ENCODE peak calls at places on chromosomes 16 and 17, in nine cellular contexts. I, V, U, Y, J, Q, B, A and P are unnamed samples.

GRCh38 chr16:23114131-23114904 is 34.9 kb downstream of the USP31 start:
- DNase-seq in U (no peak), Y (no peak), A (no peak), J (no peak), V (no peak), I (no peak), B (no peak), Q (no peak), P (no peak)

GRCh38 chr16:7278636-7279035 is 54.0 kb upstream of the RBFOX1 start:
- DNase-seq in J (no peak), A (no peak), Y (no peak), U (no peak), B (no peak), V (no peak), Q (no peak), I (no peak), P (no peak)

GRCh38 chr16:66650707-66651473 is 45.7 kb downstream of the CMTM4 start:
- DNase-seq in A (peak; percentile 90), I (peak; percentile 64), V (peak; percentile 81), B (peak; percentile 62), Q (peak; percentile 81), U (peak; percentile 89), J (peak; percentile 86), Y (peak; percentile 69), P (no peak)

GRCh38 chr16:2926660-2927646 is 15.2 kb downstream of the FLYWCH1 start:
- DNase-seq in U (peak; percentile 94), J (peak; percentile 91), A (peak; percentile 90), B (peak; percentile 80), Y (peak; percentile 90), Q (peak; percentile 76), V (peak; percentile 78), I (peak; percentile 82), P (no peak)

GRCh38 chr17:81537856-81538555 is 9.8 kb downstream of the FSCN2 start:
- DNase-seq in B (no peak), J (no peak), Q (no peak), U (no peak), V (no peak), I (no peak), Y (no peak), A (peak; percentile 0), P (no peak)

GRCh38 chr16:50235581-50235980 is 30.8 kb upstream of the ADCY7 start:
- DNase-seq in A (no peak), U (peak; percentile 54), Y (no peak), B (no peak), Q (no peak), V (no peak), J (no peak), I (no peak), P (no peak)

GRCh38 chr17:80773243-80773991 is 218.2 kb upstream of the CHMP6 start:
- DNase-seq in I (no peak), B (no peak), U (peak; percentile 57), A (no peak), Y (no peak), V (peak; percentile 29), Q (no peak), J (no peak), P (no peak)

GRCh38 chr16:64398795-64399194 is 723.1 kb downstream of the CDH11 start:
- DNase-seq in U (no peak), A (no peak), B (no peak), V (no peak), I (no peak), Y (no peak), J (no peak), Q (no peak), P (no peak)

GRCh38 chr17:29589524-29590260 is at the start of gene GIT1:
- DNase-seq in U (peak; percentile 97), Y (peak; percentile 92), V (peak; percentile 80), I (peak; percentile 89), J (peak; percentile 68), Q (no peak), A (peak; percentile 95), B (peak; percentile 90), P (peak; percentile 82)

GRCh38 chr16:5642034-5642433 is 544.4 kb upstream of the EEF2KMT start:
- DNase-seq in Y (no peak), U (no peak), B (no peak), I (no peak), A (no peak), V (no peak), Q (no peak), J (no peak), P (no peak)

GRCh38 chr16:16009396-16009795 is 60.0 kb downstream of the ABCC1 start:
- DNase-seq in B (no peak), U (no peak), J (no peak), Y (no peak), A (no peak), I (no peak), V (no peak), Q (no peak), P (no peak)

GRCh38 chr17:1868090-1868489 is 38.3 kb downstream of the RPA1 start:
- DNase-seq in V (no peak), I (no peak), J (no peak), B (no peak), U (no peak), A (no peak), Y (no peak), Q (no peak), P (no peak)

GRCh38 chr17:10776372-10776771 is 27.5 kb downstream of the TMEM238L start:
- DNase-seq in V (no peak), A (no peak), B (no peak), U (no peak), Q (no peak), I (no peak), Y (no peak), J (no peak), P (no peak)

GRCh38 chr17:82822281-82822680 is 17.5 kb downstream of the ZNF750 start:
- DNase-seq in Q (no peak), J (no peak), V (no peak), Y (no peak), A (no peak), B (no peak), I (no peak), U (no peak), P (peak; percentile 57)

GRCh38 chr17:82821554-82821953 is 18.3 kb downstream of the ZNF750 start:
- DNase-seq in V (no peak), Y (no peak), B (no peak), A (no peak), Q (no peak), I (no peak), U (no peak), J (no peak), P (no peak)

GRCh38 chr17:82820278-82821251 is 19.3 kb downstream of the ZNF750 start:
- DNase-seq in U (no peak), Y (no peak), I (no peak), V (no peak), A (no peak), Q (no peak), B (no peak), J (no peak), P (peak; percentile 38)

GRCh38 chr17:82825540-82826124 is 14.2 kb downstream of the ZNF750 start:
- DNase-seq in A (no peak), Y (no peak), V (no peak), I (no peak), U (no peak), B (no peak), J (no peak), Q (no peak), P (peak; percentile 52)

DNA sequence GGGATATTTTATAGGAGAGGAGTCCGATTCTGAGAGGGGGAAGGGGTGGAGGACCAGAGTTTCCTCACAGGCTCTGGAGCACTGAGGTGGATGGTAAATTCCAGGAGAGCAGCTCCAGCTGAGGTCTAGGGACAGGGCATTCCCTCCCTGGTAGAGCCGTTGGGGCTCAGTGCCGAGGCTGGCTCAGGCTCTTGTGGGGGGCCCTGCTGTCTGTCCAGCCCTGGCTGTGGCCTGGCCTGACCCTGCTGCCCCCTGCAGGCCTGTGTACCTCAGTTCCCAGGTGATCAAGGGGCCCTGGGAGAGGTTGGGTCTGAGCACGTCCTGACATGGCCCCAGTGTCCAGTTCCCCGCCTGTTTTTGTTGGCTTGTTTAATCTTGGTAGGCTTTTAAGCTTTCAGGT is 16.8 kb downstream of the ZNF750 start:
- DNase-seq in U (peak; percentile 42), V (no peak), Y (no peak), B (no peak), Q (no peak), I (no peak), J (no peak), A (peak; percentile 23), P (peak; percentile 42)
- TF ChIP-seq CTCF in U (peak; percentile 42), V (no peak), Y (peak; percentile 24), B (no peak), Q (peak; percentile 19), I (no peak), J (no peak), A (peak; percentile 17), P (peak; percentile 23)

DNA sequence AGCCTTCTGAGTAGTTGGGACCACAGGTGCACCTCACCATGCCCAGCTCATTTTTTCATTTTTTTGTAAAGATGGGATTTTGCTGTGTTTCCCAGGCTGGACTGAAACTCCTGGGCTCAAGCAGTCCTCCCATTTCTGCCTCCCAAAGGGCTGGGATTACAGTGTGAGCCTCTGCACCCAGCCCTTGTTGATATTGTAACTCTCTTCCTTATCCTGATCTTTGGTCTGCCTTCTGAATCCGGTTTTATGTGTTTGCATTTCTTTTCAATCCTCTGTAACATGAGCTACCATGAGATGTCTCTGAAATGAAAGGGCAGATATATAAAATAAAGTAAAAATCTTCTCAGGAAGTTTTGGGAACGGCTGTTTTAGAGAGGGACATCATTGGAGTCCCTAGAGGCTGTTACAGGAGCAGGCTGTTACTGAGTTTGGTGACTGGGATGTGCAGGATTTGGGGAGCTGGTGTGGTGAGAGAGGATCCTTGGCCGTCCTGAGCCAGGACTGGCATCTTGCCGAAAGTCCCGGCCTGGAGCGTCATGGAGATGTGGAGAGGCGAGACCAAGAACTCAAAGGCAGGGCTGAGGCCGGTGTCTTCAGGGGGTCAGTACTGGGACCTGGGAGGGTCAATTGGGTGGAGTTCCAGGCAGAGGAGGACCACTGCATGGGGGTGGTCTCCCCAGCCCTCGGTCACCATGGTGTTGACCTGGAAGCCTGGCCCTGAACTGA is 39.4 kb downstream of the ATP2C2 start:
- DNase-seq in J (no peak), V (no peak), Q (no peak), A (no peak), B (no peak), I (no peak), Y (peak; percentile 53), U (no peak), P (peak; percentile 85)
- TF ChIP-seq CTCF in J (no peak), V (no peak), Q (no peak), A (no peak), B (no peak), I (no peak), Y (no peak), U (no peak), P (no peak)

DNA sequence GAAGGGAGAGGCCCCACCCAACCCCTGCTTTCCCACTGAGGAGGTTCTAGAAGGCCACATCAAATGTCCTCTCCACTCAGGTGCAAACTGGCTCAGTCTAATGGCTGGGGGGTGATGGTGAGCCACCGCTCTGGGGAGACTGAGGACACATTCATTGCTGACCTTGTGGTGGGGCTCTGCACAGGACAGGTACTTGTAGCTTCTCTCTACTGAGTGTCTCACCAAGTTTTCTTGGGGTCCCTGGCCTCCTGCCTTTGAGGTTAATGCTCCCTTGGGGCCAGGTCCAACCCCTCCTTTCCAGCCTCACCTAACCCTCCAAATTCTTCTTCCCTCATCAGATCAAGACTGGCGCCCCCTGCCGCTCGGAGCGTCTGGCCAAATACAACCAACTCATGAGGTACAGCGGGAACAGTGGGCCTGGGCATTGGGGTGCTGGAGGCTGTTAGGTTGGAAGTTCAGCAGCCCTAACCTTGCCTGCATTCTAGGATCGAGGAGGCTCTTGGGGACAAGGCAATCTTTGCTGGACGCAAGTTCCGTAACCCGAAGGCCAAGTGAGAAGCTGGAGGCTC is 5.7 kb downstream of the ENO3 start:
- DNase-seq in B (no peak), V (no peak), I (peak; percentile 42), Y (peak; percentile 75), J (no peak), A (peak; percentile 41), Q (no peak), U (peak; percentile 52), P (no peak)
- TF ChIP-seq CTCF in B (no peak), V (no peak), I (peak; percentile 20), Y (peak; percentile 33), J (peak; percentile 33), A (peak; percentile 35), Q (peak; percentile 22), U (peak; percentile 56), P (peak; percentile 24)

GRCh38 chr17:6698004-6698403 is 15.2 kb downstream of the SLC13A5 start:
- DNase-seq in I (no peak), V (no peak), A (no peak), J (no peak), Y (no peak), B (no peak), Q (no peak), U (no peak), P (peak; percentile 82)
- TF ChIP-seq CTCF in I (no peak), V (no peak), A (no peak), J (no peak), Y (no peak), B (no peak), Q (no peak), U (no peak), P (no peak)